ENCODE peak calls at places on chromosomes 3 and 15, in six cellular contexts. U is PC-9, G is BE2C, O is body of pancreas, W is foreskin fibroblast, C is NT2/D1. Y is an unnamed sample.

GRCh38 chr15:73691398-73691797 is 7.2 kb downstream of the CD276 start:
- DNase-seq in U (no peak), G (peak), O (peak), W (peak), C (no peak), Y (no peak)

GRCh38 chr3:117669761-117670160 is 960.2 kb downstream of the TUSC7 start:
- DNase-seq in U (no peak), G (no peak), O (no peak), W (no peak), C (no peak), Y (no peak)

GRCh38 chr3:183295211-183295610 is 42.2 kb downstream of the B3GNT5 start:
- DNase-seq in U (peak), G (no peak), O (peak), W (peak), C (no peak), Y (peak)

GRCh38 chr3:189171707-189172106 is at the start of gene TPRG1:
- DNase-seq in U (no peak), G (no peak), O (no peak), W (no peak), C (no peak), Y (no peak)

GRCh38 chr15:75727851-75728715 is 15.4 kb upstream of the CSPG4 start:
- DNase-seq in U (no peak), G (peak), O (peak), W (peak), C (no peak), Y (no peak)

GRCh38 chr15:97026781-97027180 is 696.3 kb downstream of the NR2F2 start:
- DNase-seq in U (no peak), G (no peak), O (no peak), W (no peak), C (no peak), Y (no peak)

GRCh38 chr15:38688761-38689160 is 124.1 kb upstream of the RASGRP1 start:
- DNase-seq in U (no peak), G (no peak), O (no peak), W (no peak), C (no peak), Y (no peak)

GRCh38 chr3:180457238-180457637 is 144.7 kb upstream of the TTC14 start:
- DNase-seq in U (no peak), G (no peak), O (no peak), W (no peak), C (no peak), Y (no peak)

GRCh38 chr15:75032391-75032790 is 9.0 kb downstream of the PPCDC start:
- DNase-seq in U (no peak), G (no peak), O (no peak), W (no peak), C (no peak), Y (no peak)

GRCh38 chr3:195080125-195080524 is 190.8 kb downstream of the XXYLT1 start:
- DNase-seq in U (no peak), G (no peak), O (no peak), W (no peak), C (no peak), Y (no peak)

GRCh38 chr3:71090207-71090606 is 493.3 kb downstream of the FOXP1 start:
- DNase-seq in U (no peak), G (no peak), O (no peak), W (no peak), C (no peak), Y (no peak)

GRCh38 chr3:197546307-197547085 is 9.3 kb downstream of the BDH1 start:
- DNase-seq in U (peak), G (no peak), O (no peak), W (no peak), C (no peak), Y (no peak)

GRCh38 chr3:129602730-129603560 is 3.5 kb downstream of the PLXND1 start:
- DNase-seq in U (peak), G (peak), O (peak), W (peak), C (no peak), Y (peak)

GRCh38 chr15:37819191-37819590 is 115.2 kb upstream of the TMCO5A start:
- DNase-seq in U (no peak), G (peak), O (no peak), W (peak), C (no peak), Y (no peak)

GRCh38 chr3:187742351-187743171 is 2.7 kb downstream of the BCL6 start:
- DNase-seq in U (no peak), G (no peak), O (peak), W (no peak), C (no peak), Y (no peak)
- H3K4me3 ChIP-seq in U (peak), G (no peak), O (no peak), W (peak), C (no peak), Y (peak)

GRCh38 chr3:49650177-49650576 is 24.0 kb upstream of the APEH start:
- DNase-seq in U (no peak), G (no peak), O (no peak), W (no peak), C (no peak), Y (no peak)

GRCh38 chr3:49646236-49646635 is 27.9 kb upstream of the APEH start:
- DNase-seq in U (no peak), G (no peak), O (no peak), W (no peak), C (no peak), Y (no peak)

GRCh38 chr3:49648354-49649057 is 25.6 kb upstream of the APEH start:
- DNase-seq in U (no peak), G (no peak), O (no peak), W (no peak), C (no peak), Y (no peak)

GRCh38 chr3:49649576-49649975 is 24.6 kb upstream of the APEH start:
- DNase-seq in U (no peak), G (no peak), O (no peak), W (no peak), C (no peak), Y (no peak)

GRCh38 chr3:49647741-49648140 is 26.4 kb upstream of the APEH start:
- DNase-seq in U (no peak), G (no peak), O (peak), W (no peak), C (no peak), Y (no peak)
- H3K4me3 ChIP-seq in U (no peak), G (no peak), O (no peak), W (no peak), C (no peak), Y (no peak)

DNA sequence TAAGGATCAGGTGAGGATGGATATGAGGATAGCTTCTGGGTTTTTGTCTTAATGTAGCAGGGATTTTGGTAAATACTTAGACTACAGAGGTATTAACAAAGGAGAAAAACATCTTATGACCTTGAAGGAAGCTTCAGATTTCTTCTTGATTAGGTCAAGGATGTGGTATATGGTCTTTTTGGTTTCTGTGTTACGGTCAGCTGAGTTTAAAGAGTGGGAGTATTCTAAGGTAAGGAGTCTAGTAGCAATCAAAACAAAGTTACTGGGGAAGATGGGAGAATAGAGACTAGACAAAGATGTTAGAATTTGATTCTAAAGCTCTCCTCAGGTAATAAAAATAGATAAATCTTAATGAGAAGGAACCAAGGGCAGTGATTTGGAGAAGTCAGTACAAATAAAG is 6.2 kb downstream of the HMG20A start:
- DNase-seq in U (no peak), G (no peak), O (no peak), W (no peak), C (no peak), Y (no peak)
- H3K4me3 ChIP-seq in U (no peak), G (no peak), O (no peak), W (no peak), C (no peak), Y (no peak)

GRCh38 chr15:82999905-83000671 is 11.4 kb downstream of the C15orf40 start:
- DNase-seq in U (peak), G (peak), O (peak), W (peak), C (no peak), Y (no peak)
- H3K4me3 ChIP-seq in U (peak), G (peak), O (no peak), W (peak), C (no peak), Y (peak)

GRCh38 chr15:89409184-89409992 is 74.8 kb upstream of the POLG start:
- DNase-seq in U (peak), G (no peak), O (no peak), W (no peak), C (no peak), Y (no peak)

GRCh38 chr15:89408512-89409183 is 74.0 kb upstream of the POLG start:
- DNase-seq in U (peak), G (no peak), O (no peak), W (no peak), C (no peak), Y (no peak)

GRCh38 chr15:89406218-89406716 is 71.6 kb upstream of the POLG start:
- DNase-seq in U (peak), G (no peak), O (no peak), W (no peak), C (no peak), Y (no peak)

GRCh38 chr15:89404023-89404422 is 69.4 kb upstream of the POLG start:
- DNase-seq in U (no peak), G (no peak), O (no peak), W (no peak), C (no peak), Y (no peak)

GRCh38 chr15:89406756-89407650 is 72.4 kb upstream of the POLG start:
- DNase-seq in U (no peak), G (no peak), O (no peak), W (no peak), C (no peak), Y (no peak)
- H3K4me3 ChIP-seq in U (no peak), G (no peak), O (no peak), W (no peak), C (peak), Y (no peak)

Y was measured in AG04450.